ENCODE peak calls at places on chromosomes 16 and 17, in five cellular contexts. B, S, R, I and M are unnamed samples.

GRCh38 chr17:8143581-8144400 is 8.4 kb downstream of the PER1 start:
- DNase-seq in S (no peak), R (peak; percentile 40), B (no peak), I (no peak), M (no peak)

GRCh38 chr16:23357761-23358290 is 55.7 kb downstream of the SCNN1B start:
- DNase-seq in I (no peak), S (no peak), R (no peak), B (no peak), M (no peak)

GRCh38 chr16:27174007-27174406 is 29.3 kb upstream of the KDM8 start:
- DNase-seq in I (no peak), B (no peak), R (no peak), S (no peak), M (no peak)

GRCh38 chr17:16512011-16512410 is 20.0 kb upstream of the LRRC75A start:
- DNase-seq in R (no peak), B (no peak), S (no peak), I (no peak), M (peak; percentile 60)

GRCh38 chr17:55660171-55660886 is 62.3 kb downstream of the TMEM100 start:
- DNase-seq in I (no peak), S (no peak), R (no peak), B (peak; percentile 9), M (peak; percentile 14)

GRCh38 chr17:39704821-39705551 is 5.1 kb downstream of the ERBB2 start:
- DNase-seq in S (no peak), B (peak; percentile 21), R (no peak), I (no peak), M (peak; percentile 50)

GRCh38 chr17:78086740-78087139 is 41.8 kb downstream of the TMC6 start:
- DNase-seq in B (no peak), I (no peak), S (no peak), R (no peak), M (no peak)

GRCh38 chr17:75828051-75828400 is 16.2 kb downstream of the UNC13D start:
- DNase-seq in R (no peak), I (no peak), S (no peak), B (no peak), M (no peak)

GRCh38 chr17:17151962-17152361 is 54.2 kb downstream of the PLD6 start:
- DNase-seq in R (peak; percentile 60), B (peak; percentile 93), I (peak; percentile 72), S (peak; percentile 97), M (peak; percentile 90)

GRCh38 chr17:15651583-15652110 is 32.1 kb upstream of the FBXW10B start:
- DNase-seq in B (peak; percentile 98), S (peak; percentile 98), I (peak; percentile 95), R (peak; percentile 85), M (peak; percentile 98)

GRCh38 chr16:4309833-4310266 is 6.0 kb upstream of the GLIS2 start:
- DNase-seq in I (peak; percentile 80), R (peak; percentile 41), B (peak; percentile 75), S (no peak), M (peak; percentile 84)

GRCh38 chr16:76653390-76654026 is 376.3 kb downstream of the CNTNAP4 start:
- DNase-seq in B (peak; percentile 2), I (peak; percentile 4), R (no peak), S (no peak), M (peak; percentile 38)

GRCh38 chr17:41544497-41544896 is 16.4 kb upstream of the KRT19 start:
- DNase-seq in R (no peak), I (no peak), B (no peak), S (no peak), M (no peak)

GRCh38 chr17:66964930-66965800 is 658 bp downstream of the CACNG4 start:
- DNase-seq in S (no peak), R (no peak), B (no peak), I (no peak), M (no peak)

GRCh38 chr16:17177968-17178880 is 292.5 kb downstream of the XYLT1 start:
- DNase-seq in B (peak; percentile 39), R (no peak), S (no peak), I (no peak), M (no peak)

GRCh38 chr16:87860553-87861299 is 8.6 kb downstream of the SLC7A5 start:
- DNase-seq in R (no peak), B (peak; percentile 78), S (no peak), I (no peak), M (peak; percentile 72)

DNA sequence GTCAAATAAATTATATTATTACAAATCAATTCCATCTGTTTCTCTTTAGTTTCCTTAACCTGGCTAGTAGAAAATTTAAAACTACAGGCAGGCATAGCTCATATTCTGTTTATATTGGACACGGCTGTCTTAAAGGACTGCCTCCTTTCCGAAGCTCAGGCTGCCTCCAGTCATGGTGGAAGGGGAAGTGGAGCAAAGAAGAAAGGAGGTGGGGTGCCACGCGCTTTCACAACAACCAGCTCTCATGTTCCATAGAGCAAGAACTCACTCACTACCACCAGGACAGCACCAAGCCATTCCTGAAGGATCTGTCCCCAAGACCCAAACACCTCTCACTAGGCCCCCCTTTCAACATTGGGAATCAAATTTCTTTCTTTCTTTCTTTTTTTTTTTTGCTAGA is 149.3 kb upstream of the KCNJ18 start:
- DNase-seq in I (no peak), S (no peak), B (no peak), R (no peak), M (no peak)
- TF ChIP-seq CTCF in I (no peak), S (no peak), B (no peak), R (no peak), M (no peak)

DNA sequence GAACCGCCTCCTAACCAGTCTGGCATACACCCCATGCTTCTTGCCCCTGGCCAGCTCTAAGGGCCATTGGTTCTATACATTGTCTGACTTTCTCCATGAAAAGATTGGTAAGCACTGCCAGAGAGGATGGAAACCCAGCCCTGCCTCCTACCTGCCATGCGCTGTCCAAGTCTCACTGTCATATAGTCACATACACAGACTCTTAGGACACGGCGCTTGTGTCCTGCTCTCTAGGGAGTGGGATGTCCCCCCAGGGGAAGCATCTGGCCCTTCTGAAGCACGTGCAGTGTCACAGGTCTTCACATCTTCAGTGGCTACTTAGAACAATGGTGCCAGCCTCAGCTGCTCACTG is 38.7 kb downstream of the MYO18A start:
- DNase-seq in S (no peak), I (no peak), B (no peak), R (no peak), M (no peak)
- H3K4me3 ChIP-seq in S (peak overlapping the region; percentile 53), I (no peak overlapping the region), B (no peak overlapping the region), R (no peak overlapping the region), M (no peak overlapping the region)

GRCh38 chr16:79409970-79410369 is 190.6 kb downstream of the MAF start:
- DNase-seq in S (no peak), B (no peak), R (no peak), I (no peak), M (no peak)
- TF ChIP-seq CTCF in S (no peak), B (no peak), R (no peak), I (no peak), M (no peak)

GRCh38 chr16:67185866-67186134 is 2.0 kb upstream of the MATCAP1 start:
- DNase-seq in I (no peak), R (no peak), S (no peak), B (no peak), M (no peak)
- H3K4me3 ChIP-seq in I (peak overlapping the region; percentile 18), R (no peak overlapping the region), S (no peak overlapping the region), B (no peak overlapping the region), M (no peak overlapping the region)

GRCh38 chr16:53704445-53704813 is 473 bp downstream of the FTO start:
- DNase-seq in R (no peak), B (no peak), I (no peak), S (no peak), M (no peak)
- TF ChIP-seq CTCF in R (no peak), B (no peak), I (no peak), S (no peak), M (no peak)

DNA sequence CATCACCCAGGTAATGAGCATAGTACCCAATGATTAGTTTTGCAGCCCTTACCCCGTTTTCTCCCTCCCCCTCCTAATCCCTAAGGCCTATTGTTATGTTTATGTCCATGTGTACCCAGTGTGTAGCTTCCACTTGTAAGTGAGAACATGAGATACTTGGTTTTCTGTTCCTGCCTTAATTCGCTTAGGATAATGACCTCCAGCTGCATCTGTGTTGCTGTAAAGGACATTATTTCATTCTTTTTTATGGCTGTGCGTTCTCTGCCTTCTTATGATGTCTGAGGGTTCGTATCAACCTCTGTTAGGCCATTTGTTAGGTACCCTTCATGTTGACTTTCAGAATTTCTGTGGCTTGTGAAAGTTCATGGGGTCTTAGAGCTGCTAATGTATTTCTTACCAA is 31.0 kb downstream of the CTCF start:
- DNase-seq in R (no peak), I (no peak), B (no peak), S (no peak), M (peak; percentile 64)
- H3K4me3 ChIP-seq in R (no peak overlapping the region), I (no peak overlapping the region), B (no peak overlapping the region), S (no peak overlapping the region), M (no peak overlapping the region)

DNA sequence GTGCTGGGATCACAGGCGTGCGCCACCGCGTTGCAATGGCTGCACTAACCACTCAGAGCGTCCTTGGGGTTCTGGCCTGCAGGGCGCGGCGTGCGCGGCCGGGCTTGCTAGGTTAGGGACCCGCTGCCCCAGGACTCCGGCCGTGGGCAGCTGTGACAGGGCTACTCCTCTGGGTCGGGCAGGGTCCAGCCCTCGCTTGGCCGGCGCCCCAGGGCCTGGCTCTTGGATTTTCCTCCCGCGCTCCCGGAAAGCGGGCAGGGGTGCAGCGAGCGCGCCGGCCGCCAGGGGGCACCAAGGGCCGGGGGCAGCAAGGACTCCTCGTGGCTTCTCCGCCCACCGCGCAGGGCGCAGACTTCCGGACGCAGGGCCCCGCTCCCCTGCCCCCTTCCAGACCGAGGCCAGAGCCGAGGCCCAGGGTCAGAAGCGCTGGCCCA is 489 bp downstream of the TLE7 start:
- DNase-seq in R (no peak), S (no peak), I (no peak), B (no peak), M (no peak)
- TF ChIP-seq CTCF in R (no peak), S (no peak), I (peak; percentile 24), B (no peak), M (peak; percentile 7)

GRCh38 chr17:81125573-81126081 is 39.7 kb upstream of the PVALEF start:
- DNase-seq in R (no peak), B (no peak), I (no peak), S (no peak), M (no peak)
- H3K4me3 ChIP-seq in R (no peak overlapping the region), B (no peak overlapping the region), I (no peak overlapping the region), S (no peak overlapping the region), M (no peak overlapping the region)

DNA sequence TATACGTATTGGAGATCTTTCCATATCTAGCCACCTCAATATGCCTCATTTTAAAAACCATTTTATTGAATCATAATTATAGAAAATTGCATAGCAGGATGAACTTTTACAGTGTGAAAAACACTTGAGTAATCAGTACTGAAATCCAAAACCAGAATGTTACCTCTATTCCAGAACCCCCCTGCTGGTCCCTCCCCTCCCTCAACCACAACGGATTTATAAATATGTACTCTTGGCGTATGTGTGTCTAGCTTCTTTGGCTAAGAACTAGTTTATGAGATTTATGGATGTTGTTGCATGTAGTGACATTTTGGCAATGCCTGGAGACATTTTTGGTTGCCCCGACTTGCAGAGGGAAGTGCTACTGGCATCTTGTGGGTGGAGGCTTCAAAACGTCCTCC is 23.4 kb downstream of the ITPRIPL2 start:
- DNase-seq in S (no peak), B (peak; percentile 35), I (no peak), R (no peak), M (peak; percentile 81)
- TF ChIP-seq CTCF in S (no peak), B (no peak), I (no peak), R (no peak), M (no peak)

GRCh38 chr16:85974428-85975375 is 75.7 kb downstream of the IRF8 start:
- DNase-seq in I (no peak), S (no peak), R (no peak), B (no peak), M (no peak)
- H3K4me3 ChIP-seq in I (no peak overlapping the region), S (no peak overlapping the region), R (no peak overlapping the region), B (no peak overlapping the region), M (no peak overlapping the region)